ENCODE peak calls at places on chromosome 3, in ten cellular contexts. Q, S, F, W, R, K, C, Z, L and E are unnamed samples.

GRCh38 chr3:128537091-128537703 is 44.2 kb upstream of the GATA2 start:
- DNase-seq in Z (no peak), F (no peak), C (no peak), L (no peak), W (no peak), Q (no peak), R (peak), K (peak), S (no peak), E (no peak)

GRCh38 chr3:166444336-166444735 is 607.1 kb upstream of the BCHE start:
- DNase-seq in F (no peak), K (no peak), C (no peak), R (no peak), W (no peak), Q (peak), L (no peak), S (no peak), Z (no peak), E (no peak)

GRCh38 chr3:38573606-38574005 is 75.9 kb downstream of the SCN5A start:
- DNase-seq in R (no peak), F (no peak), C (no peak), L (no peak), W (peak), Q (no peak), S (no peak), Z (peak), K (no peak), E (no peak)

GRCh38 chr3:102084712-102085111 is 235.4 kb downstream of the NFKBIZ start:
- DNase-seq in L (no peak), Z (no peak), K (no peak), R (no peak), W (no peak), S (no peak), Q (no peak), C (no peak), F (no peak), E (no peak)

GRCh38 chr3:37493485-37494080 is 319.2 kb upstream of the LRRFIP2 start:
- DNase-seq in W (no peak), F (no peak), C (no peak), R (peak), Z (no peak), K (no peak), L (no peak), Q (no peak), S (no peak), E (no peak)

GRCh38 chr3:195004512-195005250 is 266.3 kb downstream of the XXYLT1 start:
- DNase-seq in R (no peak), Z (no peak), W (no peak), F (no peak), Q (no peak), K (no peak), L (no peak), S (no peak), C (no peak), E (no peak)

GRCh38 chr3:123256256-123256655 is 54.5 kb downstream of the SEC22A start:
- DNase-seq in K (no peak), W (no peak), S (no peak), F (no peak), C (no peak), R (no peak), Q (no peak), L (no peak), Z (no peak), E (no peak)

GRCh38 chr3:166582231-166582630 is 745.0 kb upstream of the BCHE start:
- DNase-seq in F (no peak), K (no peak), S (no peak), Q (no peak), L (no peak), R (no peak), W (no peak), Z (no peak), C (no peak), E (no peak)

GRCh38 chr3:126827121-126827520 is 123.1 kb downstream of the CHCHD6 start:
- DNase-seq in Z (no peak), S (no peak), R (peak), W (no peak), L (no peak), Q (no peak), K (no peak), C (no peak), F (no peak), E (no peak)

GRCh38 chr3:99972380-99973104 is 141.8 kb downstream of the FILIP1L start:
- DNase-seq in R (no peak), Z (no peak), S (no peak), F (no peak), K (no peak), L (no peak), Q (peak), W (no peak), C (no peak), E (no peak)

GRCh38 chr3:25664066-25664809 is 469 bp downstream of the TOP2B start:
- DNase-seq in C (no peak), K (peak), W (peak), L (peak), F (peak), R (peak), Z (peak), Q (peak), S (peak), E (peak)